ENCODE peak calls at places on chromosomes 1 and 21, in nine cellular contexts. One of them, this sample, is unnamed.
A peak's percentile ranks its signal among the peaks of the same experiment; 100 is the strongest.

GRCh38 chr1:70264875-70265274 is 43.7 kb downstream of the SRSF11 start:
- DNase-seq in cardiac muscle cell: no peak
- DNase-seq in tibial artery: no peak
- DNase-seq in bronchial epithelial cell: no peak
- DNase-seq in cardiac fibroblast: no peak
- DNase-seq in colonic mucosa: no peak
- DNase-seq in brain microvascular endothelial cell: no peak
- DNase-seq in stomach: no peak
- DNase-seq in heart left ventricle: no peak
- DNase-seq in this sample: no peak

GRCh38 chr1:68132426-68133130 is 82.2 kb upstream of the DIRAS3 start:
- DNase-seq in cardiac muscle cell: no peak
- DNase-seq in tibial artery: no peak
- DNase-seq in bronchial epithelial cell: no peak
- DNase-seq in cardiac fibroblast: no peak
- DNase-seq in colonic mucosa: no peak
- DNase-seq in brain microvascular endothelial cell: no peak
- DNase-seq in stomach: no peak
- DNase-seq in heart left ventricle: no peak
- DNase-seq in this sample: no peak

GRCh38 chr21:43306391-43306790 is 120.5 kb downstream of the SIK1 start:
- DNase-seq in cardiac muscle cell: no peak
- DNase-seq in tibial artery: no peak
- DNase-seq in bronchial epithelial cell: no peak
- DNase-seq in cardiac fibroblast: no peak
- DNase-seq in colonic mucosa: no peak
- DNase-seq in brain microvascular endothelial cell: no peak
- DNase-seq in stomach: no peak
- DNase-seq in heart left ventricle: peak; percentile 6
- DNase-seq in this sample: no peak

GRCh38 chr21:44344541-44345183 is 5.5 kb upstream of the CFAP410 start:
- DNase-seq in cardiac muscle cell: no peak
- DNase-seq in tibial artery: no peak
- DNase-seq in bronchial epithelial cell: no peak
- DNase-seq in cardiac fibroblast: no peak
- DNase-seq in colonic mucosa: no peak
- DNase-seq in brain microvascular endothelial cell: no peak
- DNase-seq in stomach: no peak
- DNase-seq in heart left ventricle: no peak
- DNase-seq in this sample: no peak

GRCh38 chr1:69414574-69414973 is 153.1 kb upstream of the LRRC7 start:
- DNase-seq in cardiac muscle cell: no peak
- DNase-seq in tibial artery: no peak
- DNase-seq in bronchial epithelial cell: no peak
- DNase-seq in cardiac fibroblast: no peak
- DNase-seq in colonic mucosa: no peak
- DNase-seq in brain microvascular endothelial cell: no peak
- DNase-seq in stomach: no peak
- DNase-seq in heart left ventricle: no peak
- DNase-seq in this sample: no peak

GRCh38 chr1:74467786-74468377 is 44.5 kb downstream of the LRRC53 start:
- DNase-seq in cardiac muscle cell: peak; percentile 24
- DNase-seq in tibial artery: no peak
- DNase-seq in bronchial epithelial cell: peak; percentile 36
- DNase-seq in cardiac fibroblast: peak; percentile 52
- DNase-seq in colonic mucosa: no peak
- DNase-seq in brain microvascular endothelial cell: no peak
- DNase-seq in stomach: no peak
- DNase-seq in heart left ventricle: no peak
- DNase-seq in this sample: no peak

GRCh38 chr1:180535418-180535999 is 23.3 kb upstream of the OVAAL start:
- DNase-seq in cardiac muscle cell: no peak
- DNase-seq in tibial artery: no peak
- DNase-seq in bronchial epithelial cell: no peak
- DNase-seq in cardiac fibroblast: no peak
- DNase-seq in colonic mucosa: no peak
- DNase-seq in brain microvascular endothelial cell: no peak
- DNase-seq in stomach: no peak
- DNase-seq in heart left ventricle: no peak
- DNase-seq in this sample: no peak

GRCh38 chr1:32116531-32116930 is 8.7 kb downstream of the KPNA6 start:
- DNase-seq in cardiac muscle cell: no peak
- DNase-seq in tibial artery: no peak
- DNase-seq in bronchial epithelial cell: no peak
- DNase-seq in cardiac fibroblast: peak; percentile 32
- DNase-seq in colonic mucosa: no peak
- DNase-seq in brain microvascular endothelial cell: no peak
- DNase-seq in stomach: no peak
- DNase-seq in heart left ventricle: no peak
- DNase-seq in this sample: no peak

GRCh38 chr1:157562515-157562914 is 10.2 kb upstream of the FCRL5 start:
- DNase-seq in cardiac muscle cell: no peak
- DNase-seq in tibial artery: no peak
- DNase-seq in bronchial epithelial cell: no peak
- DNase-seq in cardiac fibroblast: no peak
- DNase-seq in colonic mucosa: no peak
- DNase-seq in brain microvascular endothelial cell: no peak
- DNase-seq in stomach: no peak
- DNase-seq in heart left ventricle: no peak
- DNase-seq in this sample: no peak

GRCh38 chr1:115879977-115880376 is 39.1 kb upstream of the NHLH2 start:
- DNase-seq in cardiac muscle cell: no peak
- DNase-seq in tibial artery: no peak
- DNase-seq in bronchial epithelial cell: no peak
- DNase-seq in cardiac fibroblast: no peak
- DNase-seq in colonic mucosa: no peak
- DNase-seq in brain microvascular endothelial cell: no peak
- DNase-seq in stomach: no peak
- DNase-seq in heart left ventricle: no peak
- DNase-seq in this sample: no peak

GRCh38 chr21:16195896-16196443 is 466.2 kb downstream of the USP25 start:
- DNase-seq in cardiac muscle cell: no peak
- DNase-seq in tibial artery: no peak
- DNase-seq in bronchial epithelial cell: peak; percentile 35
- DNase-seq in cardiac fibroblast: peak; percentile 50
- DNase-seq in colonic mucosa: no peak
- DNase-seq in brain microvascular endothelial cell: no peak
- DNase-seq in stomach: no peak
- DNase-seq in heart left ventricle: no peak
- DNase-seq in this sample: no peak

GRCh38 chr1:204991342-204991844 is 51.6 kb upstream of the CNTN2 start:
- DNase-seq in cardiac muscle cell: no peak
- DNase-seq in tibial artery: no peak
- DNase-seq in bronchial epithelial cell: no peak
- DNase-seq in cardiac fibroblast: no peak
- DNase-seq in colonic mucosa: no peak
- DNase-seq in brain microvascular endothelial cell: no peak
- DNase-seq in stomach: no peak
- DNase-seq in heart left ventricle: no peak
- DNase-seq in this sample: no peak

GRCh38 chr1:230143534-230143933 is 76.5 kb downstream of the GALNT2 start:
- DNase-seq in cardiac muscle cell: peak; percentile 45
- DNase-seq in tibial artery: no peak
- DNase-seq in bronchial epithelial cell: no peak
- DNase-seq in cardiac fibroblast: no peak
- DNase-seq in colonic mucosa: no peak
- DNase-seq in brain microvascular endothelial cell: no peak
- DNase-seq in stomach: no peak
- DNase-seq in heart left ventricle: no peak
- DNase-seq in this sample: no peak

GRCh38 chr21:17819878-17820232 is 699 bp upstream of the C21orf91 start:
- DNase-seq in cardiac muscle cell: no peak
- DNase-seq in tibial artery: no peak
- DNase-seq in bronchial epithelial cell: peak; percentile 38
- DNase-seq in cardiac fibroblast: no peak
- DNase-seq in colonic mucosa: no peak
- DNase-seq in brain microvascular endothelial cell: no peak
- DNase-seq in stomach: no peak
- DNase-seq in heart left ventricle: no peak
- DNase-seq in this sample: no peak
- H3K4me3 ChIP-seq in cardiac muscle cell: peak overlapping the region; percentile 73
- H3K4me3 ChIP-seq in tibial artery: peak overlapping the region; percentile 98
- H3K4me3 ChIP-seq in bronchial epithelial cell: peak overlapping the region; percentile 81
- H3K4me3 ChIP-seq in cardiac fibroblast: peak overlapping the region; percentile 84
- H3K4me3 ChIP-seq in colonic mucosa: peak overlapping the region; percentile 98
- H3K4me3 ChIP-seq in brain microvascular endothelial cell: peak overlapping the region; percentile 82
- H3K4me3 ChIP-seq in stomach: peak overlapping the region; percentile 100
- H3K4me3 ChIP-seq in heart left ventricle: peak overlapping the region; percentile 95
- H3K4me3 ChIP-seq in this sample: peak overlapping the region; percentile 82

DNA sequence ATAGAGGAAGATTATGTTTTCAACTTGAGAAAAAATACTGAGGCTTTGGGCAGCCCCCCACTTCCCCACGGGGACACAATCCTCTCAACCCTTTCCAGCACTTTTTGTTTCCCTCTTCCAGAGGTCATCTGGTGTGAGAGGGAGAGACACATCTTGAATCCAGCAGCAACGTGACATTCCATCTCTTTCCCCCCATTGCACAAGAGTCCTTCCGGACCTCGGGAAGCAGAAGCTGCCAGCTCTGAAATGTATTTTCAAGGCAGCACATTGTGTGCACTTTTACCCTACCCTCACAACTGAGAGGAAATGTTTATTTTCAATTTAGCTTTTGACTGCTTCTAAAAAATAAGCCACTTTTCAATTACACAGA is 43.0 kb upstream of the FMO2 start:
- DNase-seq in cardiac muscle cell: no peak
- DNase-seq in tibial artery: peak; percentile 81
- DNase-seq in bronchial epithelial cell: no peak
- DNase-seq in cardiac fibroblast: peak; percentile 88
- DNase-seq in colonic mucosa: peak; percentile 34
- DNase-seq in brain microvascular endothelial cell: peak; percentile 11
- DNase-seq in stomach: no peak
- DNase-seq in heart left ventricle: peak; percentile 58
- DNase-seq in this sample: peak; percentile 88
- TF ChIP-seq CTCF in cardiac muscle cell: no peak
- TF ChIP-seq CTCF in tibial artery: no peak
- TF ChIP-seq CTCF in bronchial epithelial cell: no peak
- TF ChIP-seq CTCF in cardiac fibroblast: no peak
- TF ChIP-seq CTCF in colonic mucosa: no peak
- TF ChIP-seq CTCF in brain microvascular endothelial cell: no peak
- TF ChIP-seq CTCF in stomach: no peak
- TF ChIP-seq CTCF in heart left ventricle: no peak
- TF ChIP-seq CTCF in this sample: no peak

GRCh38 chr1:10529096-10529495 is 54.3 kb downstream of the PEX14 start:
- DNase-seq in cardiac muscle cell: no peak
- DNase-seq in tibial artery: no peak
- DNase-seq in bronchial epithelial cell: no peak
- DNase-seq in cardiac fibroblast: no peak
- DNase-seq in colonic mucosa: no peak
- DNase-seq in brain microvascular endothelial cell: no peak
- DNase-seq in stomach: no peak
- DNase-seq in heart left ventricle: no peak
- DNase-seq in this sample: no peak
- H3K4me3 ChIP-seq in cardiac muscle cell: no peak overlapping the region
- H3K4me3 ChIP-seq in tibial artery: no peak overlapping the region
- H3K4me3 ChIP-seq in bronchial epithelial cell: no peak overlapping the region
- H3K4me3 ChIP-seq in cardiac fibroblast: no peak overlapping the region
- H3K4me3 ChIP-seq in colonic mucosa: no peak overlapping the region
- H3K4me3 ChIP-seq in brain microvascular endothelial cell: no peak overlapping the region
- H3K4me3 ChIP-seq in stomach: no peak overlapping the region
- H3K4me3 ChIP-seq in heart left ventricle: no peak overlapping the region
- H3K4me3 ChIP-seq in this sample: no peak overlapping the region

GRCh38 chr1:27318137-27318536 is 3.8 kb upstream of the TMEM222 start:
- DNase-seq in cardiac muscle cell: no peak
- DNase-seq in tibial artery: no peak
- DNase-seq in bronchial epithelial cell: no peak
- DNase-seq in cardiac fibroblast: no peak
- DNase-seq in colonic mucosa: no peak
- DNase-seq in brain microvascular endothelial cell: no peak
- DNase-seq in stomach: no peak
- DNase-seq in heart left ventricle: no peak
- DNase-seq in this sample: no peak

GRCh38 chr1:27325286-27325685 is 3.3 kb downstream of the TMEM222 start:
- DNase-seq in cardiac muscle cell: no peak
- DNase-seq in tibial artery: no peak
- DNase-seq in bronchial epithelial cell: no peak
- DNase-seq in cardiac fibroblast: no peak
- DNase-seq in colonic mucosa: no peak
- DNase-seq in brain microvascular endothelial cell: no peak
- DNase-seq in stomach: no peak
- DNase-seq in heart left ventricle: no peak
- DNase-seq in this sample: no peak

GRCh38 chr1:27322569-27323116 is 680 bp downstream of the TMEM222 start:
- DNase-seq in cardiac muscle cell: no peak
- DNase-seq in tibial artery: no peak
- DNase-seq in bronchial epithelial cell: no peak
- DNase-seq in cardiac fibroblast: no peak
- DNase-seq in colonic mucosa: no peak
- DNase-seq in brain microvascular endothelial cell: no peak
- DNase-seq in stomach: no peak
- DNase-seq in heart left ventricle: no peak
- DNase-seq in this sample: no peak

GRCh38 chr1:27318596-27318995 is 3.4 kb upstream of the TMEM222 start:
- DNase-seq in cardiac muscle cell: peak; percentile 59
- DNase-seq in tibial artery: no peak
- DNase-seq in bronchial epithelial cell: no peak
- DNase-seq in cardiac fibroblast: no peak
- DNase-seq in colonic mucosa: no peak
- DNase-seq in brain microvascular endothelial cell: no peak
- DNase-seq in stomach: no peak
- DNase-seq in heart left ventricle: no peak
- DNase-seq in this sample: peak; percentile 82

DNA sequence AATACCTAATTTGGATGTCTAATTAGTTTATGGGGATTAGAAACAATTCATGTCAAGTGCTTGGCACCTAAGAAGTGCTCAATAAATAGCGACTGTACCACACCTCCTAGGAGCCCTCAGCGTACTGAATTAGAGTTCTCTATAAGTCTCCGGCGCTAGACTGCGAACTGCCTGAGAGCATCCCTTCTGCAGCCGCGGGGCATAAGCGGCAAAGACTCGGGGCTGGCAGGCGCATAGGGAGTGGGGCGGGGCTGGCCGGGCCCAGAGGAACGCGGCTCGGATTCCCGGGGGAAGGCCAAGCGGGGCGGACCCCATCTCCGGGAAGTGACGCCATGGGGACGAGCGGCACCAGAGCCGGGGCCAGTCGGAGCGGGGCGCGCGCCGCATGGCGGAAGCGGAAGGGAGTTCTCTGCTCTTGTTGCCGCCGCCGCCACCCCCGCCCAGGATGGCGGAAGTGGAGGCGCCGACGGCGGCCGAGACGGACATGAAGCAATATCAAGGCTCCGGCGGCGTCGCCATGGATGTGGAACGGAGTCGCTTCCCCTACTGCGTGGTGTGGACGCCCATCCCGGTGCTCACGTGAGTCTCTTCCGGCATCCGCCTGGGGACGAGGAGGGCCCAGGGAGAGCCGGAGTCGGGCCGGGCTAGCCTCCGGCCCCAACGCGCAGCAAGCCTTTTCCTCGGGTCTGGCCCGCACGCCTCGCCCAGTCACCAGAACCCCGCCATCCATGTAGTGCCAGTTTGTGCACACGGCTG is at the start of gene TMEM222:
- DNase-seq in cardiac muscle cell: peak; percentile 98
- DNase-seq in tibial artery: peak; percentile 96
- DNase-seq in bronchial epithelial cell: peak; percentile 83
- DNase-seq in cardiac fibroblast: peak; percentile 97
- DNase-seq in colonic mucosa: peak; percentile 98
- DNase-seq in brain microvascular endothelial cell: peak; percentile 92
- DNase-seq in stomach: peak; percentile 98
- DNase-seq in heart left ventricle: peak; percentile 99
- DNase-seq in this sample: peak; percentile 99
- TF ChIP-seq CTCF in cardiac muscle cell: peak; percentile 13
- TF ChIP-seq CTCF in tibial artery: peak; percentile 36
- TF ChIP-seq CTCF in bronchial epithelial cell: peak; percentile 5
- TF ChIP-seq CTCF in cardiac fibroblast: no peak
- TF ChIP-seq CTCF in colonic mucosa: no peak
- TF ChIP-seq CTCF in brain microvascular endothelial cell: no peak
- TF ChIP-seq CTCF in stomach: peak; percentile 23
- TF ChIP-seq CTCF in heart left ventricle: peak; percentile 10
- TF ChIP-seq CTCF in this sample: no peak

This sample was measured in foreskin fibroblast.